ENCODE peak calls at places on chromosomes 11 and 22, in five cellular contexts. One of them, this sample, is unnamed. For H3K4me1, the result is how much of the 10 kb centered on the place peaks cover.

GRCh38 chr11:65246506-65246905 is 15.3 kb upstream of the POLA2 start:
- DNase-seq in tibial nerve: no peak
- DNase-seq in colonic mucosa: no peak
- DNase-seq in heart right ventricle: no peak
- DNase-seq in adrenal gland: no peak
- DNase-seq in this sample: no peak

GRCh38 chr11:68950268-68950667 is 30.5 kb downstream of the MRGPRD start:
- DNase-seq in tibial nerve: no peak
- DNase-seq in adrenal gland: no peak
- DNase-seq in heart right ventricle: no peak
- DNase-seq in colonic mucosa: no peak
- DNase-seq in this sample: no peak

GRCh38 chr11:76680517-76681425 is 10.2 kb upstream of the LRRC32 start:
- DNase-seq in heart right ventricle: peak
- DNase-seq in adrenal gland: peak
- DNase-seq in colonic mucosa: peak
- DNase-seq in tibial nerve: peak
- DNase-seq in this sample: peak

GRCh38 chr11:363948-364761 is 5.1 kb upstream of the B4GALNT4 start:
- DNase-seq in heart right ventricle: no peak
- DNase-seq in tibial nerve: no peak
- DNase-seq in colonic mucosa: peak
- DNase-seq in adrenal gland: no peak
- DNase-seq in this sample: no peak

GRCh38 chr22:41976961-41977566 is 7.8 kb downstream of the SEPTIN3 start:
- DNase-seq in tibial nerve: no peak
- DNase-seq in heart right ventricle: no peak
- DNase-seq in adrenal gland: no peak
- DNase-seq in colonic mucosa: no peak
- DNase-seq in this sample: no peak

GRCh38 chr11:2314525-2315394 is 12.9 kb downstream of the TSPAN32 start:
- DNase-seq in adrenal gland: peak
- DNase-seq in heart right ventricle: peak
- DNase-seq in colonic mucosa: peak
- DNase-seq in tibial nerve: peak
- DNase-seq in this sample: peak

GRCh38 chr11:22599458-22599857 is 26.2 kb downstream of the FANCF start:
- DNase-seq in heart right ventricle: no peak
- DNase-seq in tibial nerve: no peak
- DNase-seq in adrenal gland: no peak
- DNase-seq in colonic mucosa: no peak
- DNase-seq in this sample: no peak

GRCh38 chr11:97111559-97111958 is 721.7 kb downstream of the JRKL start:
- DNase-seq in adrenal gland: no peak
- DNase-seq in colonic mucosa: no peak
- DNase-seq in tibial nerve: no peak
- DNase-seq in heart right ventricle: no peak
- DNase-seq in this sample: no peak

GRCh38 chr11:133924661-133925060 is 32.1 kb downstream of the IGSF9B start:
- DNase-seq in tibial nerve: no peak
- DNase-seq in adrenal gland: no peak
- DNase-seq in heart right ventricle: no peak
- DNase-seq in colonic mucosa: no peak
- DNase-seq in this sample: no peak

GRCh38 chr22:31488988-31489617 is 539 bp downstream of the EIF4ENIF1 start:
- DNase-seq in heart right ventricle: peak
- DNase-seq in tibial nerve: no peak
- DNase-seq in colonic mucosa: peak
- DNase-seq in adrenal gland: peak
- DNase-seq in this sample: peak

GRCh38 chr22:27788889-27789288 is 12.7 kb downstream of the MN1 start:
- DNase-seq in tibial nerve: no peak
- DNase-seq in adrenal gland: no peak
- DNase-seq in heart right ventricle: no peak
- DNase-seq in colonic mucosa: no peak
- DNase-seq in this sample: no peak

GRCh38 chr11:9747816-9748215 is 83.9 kb downstream of the SWAP70 start:
- DNase-seq in heart right ventricle: no peak
- DNase-seq in colonic mucosa: no peak
- DNase-seq in tibial nerve: no peak
- DNase-seq in adrenal gland: no peak
- DNase-seq in this sample: no peak

GRCh38 chr22:28630185-28630580 is 49.5 kb downstream of the TTC28 start:
- DNase-seq in heart right ventricle: no peak
- DNase-seq in colonic mucosa: no peak
- DNase-seq in tibial nerve: no peak
- DNase-seq in adrenal gland: no peak
- DNase-seq in this sample: no peak

GRCh38 chr11:79313513-79313912 is 127.3 kb downstream of the TENM4 start:
- DNase-seq in tibial nerve: no peak
- DNase-seq in heart right ventricle: no peak
- DNase-seq in colonic mucosa: no peak
- DNase-seq in adrenal gland: no peak
- DNase-seq in this sample: no peak

GRCh38 chr22:20128902-20129746 is 2.5 kb upstream of the ZDHHC8 start:
- DNase-seq in heart right ventricle: no peak
- DNase-seq in adrenal gland: peak
- DNase-seq in tibial nerve: no peak
- DNase-seq in colonic mucosa: peak
- DNase-seq in this sample: no peak

GRCh38 chr11:2390871-2391662 is 9.5 kb upstream of the TSSC4 start:
- DNase-seq in tibial nerve: no peak
- DNase-seq in heart right ventricle: no peak
- DNase-seq in colonic mucosa: no peak
- DNase-seq in adrenal gland: no peak
- DNase-seq in this sample: peak

GRCh38 chr22:38415561-38416321 is 39.3 kb downstream of the KCNJ4 start:
- DNase-seq in tibial nerve: no peak
- DNase-seq in adrenal gland: peak
- DNase-seq in heart right ventricle: peak
- DNase-seq in colonic mucosa: no peak
- DNase-seq in this sample: no peak

GRCh38 chr11:102138223-102138622 is 28.0 kb downstream of the YAP1 start:
- DNase-seq in heart right ventricle: no peak
- DNase-seq in colonic mucosa: no peak
- DNase-seq in tibial nerve: no peak
- DNase-seq in adrenal gland: no peak
- DNase-seq in this sample: no peak
- H3K4me1 ChIP-seq in heart right ventricle: under half
- H3K4me1 ChIP-seq in colonic mucosa: under half
- H3K4me1 ChIP-seq in tibial nerve: under half
- H3K4me1 ChIP-seq in adrenal gland: under half
- H3K4me1 ChIP-seq in this sample: under half

GRCh38 chr11:64207247-64208085 is 945 bp downstream of the FERMT3 start:
- DNase-seq in adrenal gland: peak
- DNase-seq in tibial nerve: no peak
- DNase-seq in colonic mucosa: peak
- DNase-seq in heart right ventricle: peak
- DNase-seq in this sample: peak
- H3K4me3 ChIP-seq in adrenal gland: peak
- H3K4me3 ChIP-seq in tibial nerve: peak
- H3K4me3 ChIP-seq in colonic mucosa: peak
- H3K4me3 ChIP-seq in heart right ventricle: peak
- H3K4me3 ChIP-seq in this sample: no peak

GRCh38 chr11:106076923-106077608 is at the start of gene KBTBD3:
- DNase-seq in colonic mucosa: peak
- DNase-seq in tibial nerve: peak
- DNase-seq in heart right ventricle: peak
- DNase-seq in adrenal gland: peak
- DNase-seq in this sample: peak
- TF ChIP-seq CTCF in colonic mucosa: no peak
- TF ChIP-seq CTCF in tibial nerve: peak
- TF ChIP-seq CTCF in heart right ventricle: no peak
- TF ChIP-seq CTCF in adrenal gland: peak
- TF ChIP-seq CTCF in this sample: peak

GRCh38 chr11:94198718-94199117 is 70.1 kb downstream of the PANX1 start:
- DNase-seq in colonic mucosa: no peak
- DNase-seq in tibial nerve: no peak
- DNase-seq in heart right ventricle: no peak
- DNase-seq in adrenal gland: no peak
- DNase-seq in this sample: no peak
- H3K4me1 ChIP-seq in colonic mucosa: under half
- H3K4me1 ChIP-seq in tibial nerve: under half
- H3K4me1 ChIP-seq in heart right ventricle: under half
- H3K4me1 ChIP-seq in adrenal gland: under half
- H3K4me1 ChIP-seq in this sample: under half

GRCh38 chr22:40818192-40818746 is 877 bp downstream of the SLC25A17 start:
- DNase-seq in colonic mucosa: no peak
- DNase-seq in tibial nerve: no peak
- DNase-seq in heart right ventricle: no peak
- DNase-seq in adrenal gland: no peak
- DNase-seq in this sample: no peak

GRCh38 chr22:40813912-40814315 is 5.2 kb downstream of the SLC25A17 start:
- DNase-seq in colonic mucosa: no peak
- DNase-seq in tibial nerve: no peak
- DNase-seq in adrenal gland: no peak
- DNase-seq in heart right ventricle: no peak
- DNase-seq in this sample: no peak

GRCh38 chr22:40818747-40819662 is at the start of gene SLC25A17:
- DNase-seq in tibial nerve: peak
- DNase-seq in heart right ventricle: peak
- DNase-seq in adrenal gland: peak
- DNase-seq in colonic mucosa: peak
- DNase-seq in this sample: peak

GRCh38 chr22:40817737-40818136 is 1.4 kb downstream of the SLC25A17 start:
- DNase-seq in colonic mucosa: no peak
- DNase-seq in tibial nerve: no peak
- DNase-seq in heart right ventricle: no peak
- DNase-seq in adrenal gland: no peak
- DNase-seq in this sample: no peak

GRCh38 chr22:40819741-40820140 is 595 bp upstream of the SLC25A17 start:
- DNase-seq in tibial nerve: no peak
- DNase-seq in colonic mucosa: no peak
- DNase-seq in heart right ventricle: no peak
- DNase-seq in adrenal gland: no peak
- DNase-seq in this sample: no peak
- H3K4me3 ChIP-seq in tibial nerve: peak
- H3K4me3 ChIP-seq in colonic mucosa: peak
- H3K4me3 ChIP-seq in heart right ventricle: peak
- H3K4me3 ChIP-seq in adrenal gland: peak
- H3K4me3 ChIP-seq in this sample: peak

GRCh38 chr11:121655481-121656332 is 202.9 kb upstream of the SORL1-AS1 start:
- DNase-seq in heart right ventricle: peak
- DNase-seq in adrenal gland: peak
- DNase-seq in tibial nerve: peak
- DNase-seq in colonic mucosa: peak
- DNase-seq in this sample: peak

GRCh38 chr11:121651267-121651625 is 198.5 kb upstream of the SORL1-AS1 start:
- DNase-seq in heart right ventricle: no peak
- DNase-seq in adrenal gland: no peak
- DNase-seq in tibial nerve: no peak
- DNase-seq in colonic mucosa: no peak
- DNase-seq in this sample: no peak

GRCh38 chr11:121654506-121655480 is 202.0 kb upstream of the SORL1-AS1 start:
- DNase-seq in tibial nerve: no peak
- DNase-seq in adrenal gland: no peak
- DNase-seq in heart right ventricle: no peak
- DNase-seq in colonic mucosa: no peak
- DNase-seq in this sample: no peak

GRCh38 chr11:121650520-121651266 is 197.9 kb upstream of the SORL1-AS1 start:
- DNase-seq in tibial nerve: no peak
- DNase-seq in adrenal gland: no peak
- DNase-seq in heart right ventricle: no peak
- DNase-seq in colonic mucosa: no peak
- DNase-seq in this sample: no peak

DNA sequence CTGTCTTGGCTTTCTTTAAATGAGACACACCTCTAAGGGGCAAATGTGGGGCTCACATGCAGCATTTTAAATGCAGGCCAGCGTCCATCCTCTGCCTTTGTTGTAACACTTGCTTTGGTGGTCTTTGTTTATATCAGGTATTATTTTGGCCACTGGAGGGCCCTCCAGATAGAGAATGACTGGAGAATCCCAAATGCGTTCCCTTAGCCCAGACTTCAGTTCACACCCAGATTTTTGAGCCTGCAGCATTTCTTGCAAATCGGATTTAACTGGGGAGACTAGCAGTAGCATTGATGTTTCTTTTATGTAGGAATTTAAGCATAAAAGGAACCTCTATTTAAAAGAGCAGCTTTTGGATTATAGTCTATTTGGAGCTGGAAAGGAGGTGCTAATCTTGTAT is 200.2 kb upstream of the SORL1-AS1 start:
- DNase-seq in heart right ventricle: no peak
- DNase-seq in tibial nerve: no peak
- DNase-seq in adrenal gland: no peak
- DNase-seq in colonic mucosa: no peak
- DNase-seq in this sample: no peak
- TF ChIP-seq CTCF in heart right ventricle: peak
- TF ChIP-seq CTCF in tibial nerve: peak
- TF ChIP-seq CTCF in adrenal gland: no peak
- TF ChIP-seq CTCF in colonic mucosa: no peak
- TF ChIP-seq CTCF in this sample: peak

GRCh38 chr11:122076721-122077120 is 39.3 kb downstream of the BLID start:
- DNase-seq in tibial nerve: no peak
- DNase-seq in adrenal gland: no peak
- DNase-seq in colonic mucosa: no peak
- DNase-seq in heart right ventricle: no peak
- DNase-seq in this sample: no peak

GRCh38 chr11:122074022-122074421 is 42.0 kb downstream of the BLID start:
- DNase-seq in tibial nerve: no peak
- DNase-seq in heart right ventricle: no peak
- DNase-seq in colonic mucosa: no peak
- DNase-seq in adrenal gland: no peak
- DNase-seq in this sample: no peak

GRCh38 chr11:122075016-122075415 is 41.0 kb downstream of the BLID start:
- DNase-seq in adrenal gland: no peak
- DNase-seq in tibial nerve: no peak
- DNase-seq in colonic mucosa: no peak
- DNase-seq in heart right ventricle: no peak
- DNase-seq in this sample: no peak

GRCh38 chr11:122081073-122081472 is 34.9 kb downstream of the BLID start:
- DNase-seq in colonic mucosa: no peak
- DNase-seq in tibial nerve: no peak
- DNase-seq in adrenal gland: no peak
- DNase-seq in heart right ventricle: no peak
- DNase-seq in this sample: no peak

DNA sequence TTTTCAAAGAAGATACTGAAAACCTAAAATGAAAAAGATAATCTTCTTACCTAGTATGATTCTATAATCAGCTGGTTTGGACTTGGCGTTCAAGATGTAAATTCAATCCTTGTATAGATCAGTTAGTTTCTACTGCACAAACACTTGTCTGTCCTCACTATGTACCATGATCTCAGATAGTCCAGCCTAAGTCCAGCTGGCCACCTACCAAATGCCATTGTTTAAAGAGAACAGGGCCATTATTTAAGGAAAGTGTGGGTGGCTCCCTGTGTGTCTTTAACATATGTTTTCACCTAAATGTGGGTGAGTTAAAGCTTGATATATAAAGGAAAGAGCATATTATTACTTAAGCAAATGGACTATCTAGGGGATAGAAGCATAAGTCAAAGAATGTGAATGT is 38.6 kb downstream of the BLID start:
- DNase-seq in heart right ventricle: no peak
- DNase-seq in colonic mucosa: no peak
- DNase-seq in tibial nerve: no peak
- DNase-seq in adrenal gland: no peak
- DNase-seq in this sample: no peak
- H3K4me1 ChIP-seq in heart right ventricle: under half
- H3K4me1 ChIP-seq in colonic mucosa: under half
- H3K4me1 ChIP-seq in tibial nerve: under half
- H3K4me1 ChIP-seq in adrenal gland: under half
- H3K4me1 ChIP-seq in this sample: under half

This sample was measured in uterus.